ENCODE peak calls at places on chromosomes 6 and 20, in eight cellular contexts. One of them, this sample, is unnamed.

GRCh38 chr6:113732384-113732966 is 124.7 kb upstream of the MARCKS start:
- DNase-seq in body of pancreas: peak
- DNase-seq in NB4: no peak
- DNase-seq in heart left ventricle: peak
- DNase-seq in sigmoid colon: peak
- DNase-seq in HCT116: no peak
- DNase-seq in transverse colon: no peak
- DNase-seq in uterus: peak
- DNase-seq in this sample: no peak

GRCh38 chr20:43605715-43606114 is 15.0 kb downstream of the IFT52 start:
- DNase-seq in HCT116: no peak
- DNase-seq in NB4: no peak
- DNase-seq in body of pancreas: no peak
- DNase-seq in heart left ventricle: no peak
- DNase-seq in transverse colon: no peak
- DNase-seq in uterus: no peak
- DNase-seq in sigmoid colon: no peak
- DNase-seq in this sample: no peak

GRCh38 chr6:111720931-111721496 is 115.3 kb upstream of the TRAF3IP2 start:
- DNase-seq in body of pancreas: no peak
- DNase-seq in transverse colon: no peak
- DNase-seq in heart left ventricle: no peak
- DNase-seq in NB4: no peak
- DNase-seq in HCT116: no peak
- DNase-seq in sigmoid colon: no peak
- DNase-seq in uterus: no peak
- DNase-seq in this sample: no peak

GRCh38 chr6:156832166-156832743 is 55.1 kb downstream of the ARID1B start:
- DNase-seq in sigmoid colon: no peak
- DNase-seq in uterus: peak
- DNase-seq in transverse colon: no peak
- DNase-seq in HCT116: peak
- DNase-seq in body of pancreas: peak
- DNase-seq in NB4: peak
- DNase-seq in heart left ventricle: peak
- DNase-seq in this sample: peak

GRCh38 chr6:129359811-129360787 is 349.9 kb downstream of the ARHGAP18 start:
- DNase-seq in uterus: no peak
- DNase-seq in body of pancreas: no peak
- DNase-seq in HCT116: no peak
- DNase-seq in heart left ventricle: no peak
- DNase-seq in NB4: no peak
- DNase-seq in sigmoid colon: no peak
- DNase-seq in transverse colon: no peak
- DNase-seq in this sample: no peak

GRCh38 chr6:150914372-150914771 is 48.9 kb downstream of the MTHFD1L start:
- DNase-seq in HCT116: no peak
- DNase-seq in body of pancreas: no peak
- DNase-seq in uterus: no peak
- DNase-seq in NB4: no peak
- DNase-seq in transverse colon: no peak
- DNase-seq in heart left ventricle: no peak
- DNase-seq in sigmoid colon: no peak
- DNase-seq in this sample: no peak

GRCh38 chr6:18530201-18530600 is 143.1 kb downstream of the RNF144B start:
- DNase-seq in sigmoid colon: no peak
- DNase-seq in NB4: no peak
- DNase-seq in body of pancreas: no peak
- DNase-seq in uterus: no peak
- DNase-seq in transverse colon: no peak
- DNase-seq in heart left ventricle: no peak
- DNase-seq in HCT116: no peak
- DNase-seq in this sample: no peak

GRCh38 chr6:149978610-149979009 is 14.9 kb downstream of the ULBP1 start:
- DNase-seq in heart left ventricle: no peak
- DNase-seq in transverse colon: no peak
- DNase-seq in NB4: no peak
- DNase-seq in HCT116: no peak
- DNase-seq in uterus: no peak
- DNase-seq in sigmoid colon: no peak
- DNase-seq in body of pancreas: no peak
- DNase-seq in this sample: no peak

GRCh38 chr6:115570326-115570725 is 490.4 kb downstream of the FRK start:
- DNase-seq in transverse colon: no peak
- DNase-seq in body of pancreas: no peak
- DNase-seq in uterus: no peak
- DNase-seq in NB4: no peak
- DNase-seq in heart left ventricle: no peak
- DNase-seq in HCT116: no peak
- DNase-seq in sigmoid colon: no peak
- DNase-seq in this sample: no peak

GRCh38 chr20:23287366-23288190 is 63.0 kb upstream of the NXT1 start:
- DNase-seq in body of pancreas: no peak
- DNase-seq in transverse colon: no peak
- DNase-seq in HCT116: no peak
- DNase-seq in NB4: no peak
- DNase-seq in sigmoid colon: peak
- DNase-seq in heart left ventricle: no peak
- DNase-seq in uterus: no peak
- DNase-seq in this sample: no peak

GRCh38 chr20:856361-856775 is 22.9 kb downstream of the FAM110A start:
- DNase-seq in transverse colon: no peak
- DNase-seq in uterus: no peak
- DNase-seq in NB4: no peak
- DNase-seq in body of pancreas: peak
- DNase-seq in HCT116: peak
- DNase-seq in sigmoid colon: no peak
- DNase-seq in heart left ventricle: no peak
- DNase-seq in this sample: no peak

GRCh38 chr6:82955841-82956240 is 109.8 kb downstream of the UBE3D start:
- DNase-seq in NB4: no peak
- DNase-seq in HCT116: no peak
- DNase-seq in uterus: no peak
- DNase-seq in sigmoid colon: no peak
- DNase-seq in body of pancreas: no peak
- DNase-seq in heart left ventricle: no peak
- DNase-seq in transverse colon: no peak
- DNase-seq in this sample: no peak

GRCh38 chr20:24768226-24768625 is 180.8 kb upstream of the CST7 start:
- DNase-seq in uterus: no peak
- DNase-seq in HCT116: no peak
- DNase-seq in heart left ventricle: no peak
- DNase-seq in sigmoid colon: no peak
- DNase-seq in transverse colon: no peak
- DNase-seq in NB4: no peak
- DNase-seq in body of pancreas: peak
- DNase-seq in this sample: no peak

GRCh38 chr6:104600659-104600971 is 259.1 kb downstream of the HACE1 start:
- DNase-seq in NB4: no peak
- DNase-seq in heart left ventricle: no peak
- DNase-seq in sigmoid colon: no peak
- DNase-seq in transverse colon: no peak
- DNase-seq in uterus: no peak
- DNase-seq in HCT116: no peak
- DNase-seq in body of pancreas: no peak
- DNase-seq in this sample: no peak

GRCh38 chr6:25962368-25963127 is at the start of gene TRIM38:
- DNase-seq in NB4: peak
- DNase-seq in uterus: peak
- DNase-seq in body of pancreas: peak
- DNase-seq in heart left ventricle: peak
- DNase-seq in transverse colon: peak
- DNase-seq in HCT116: peak
- DNase-seq in sigmoid colon: peak
- DNase-seq in this sample: peak

GRCh38 chr6:131982740-131983259 is 31.6 kb upstream of the CCN2 start:
- DNase-seq in uterus: no peak
- DNase-seq in NB4: no peak
- DNase-seq in heart left ventricle: no peak
- DNase-seq in body of pancreas: no peak
- DNase-seq in HCT116: no peak
- DNase-seq in transverse colon: no peak
- DNase-seq in sigmoid colon: no peak
- DNase-seq in this sample: no peak

GRCh38 chr6:160000280-160000704 is 31.4 kb downstream of the IGF2R start:
- DNase-seq in HCT116: no peak
- DNase-seq in NB4: no peak
- DNase-seq in body of pancreas: no peak
- DNase-seq in sigmoid colon: no peak
- DNase-seq in transverse colon: no peak
- DNase-seq in uterus: no peak
- DNase-seq in heart left ventricle: no peak
- DNase-seq in this sample: peak

GRCh38 chr20:62142252-62143117 is 709 bp downstream of the PSMA7 start:
- DNase-seq in heart left ventricle: no peak
- DNase-seq in NB4: peak
- DNase-seq in uterus: no peak
- DNase-seq in transverse colon: peak
- DNase-seq in sigmoid colon: no peak
- DNase-seq in body of pancreas: no peak
- DNase-seq in HCT116: no peak
- DNase-seq in this sample: peak

GRCh38 chr6:28807682-28808280 is 116.0 kb downstream of the TRIM27 start:
- DNase-seq in body of pancreas: no peak
- DNase-seq in sigmoid colon: no peak
- DNase-seq in NB4: peak
- DNase-seq in heart left ventricle: no peak
- DNase-seq in uterus: no peak
- DNase-seq in HCT116: peak
- DNase-seq in transverse colon: no peak
- DNase-seq in this sample: peak

GRCh38 chr20:3470627-3471396 is at the start of gene ATRN:
- DNase-seq in heart left ventricle: peak
- DNase-seq in uterus: peak
- DNase-seq in transverse colon: peak
- DNase-seq in NB4: peak
- DNase-seq in sigmoid colon: peak
- DNase-seq in body of pancreas: peak
- DNase-seq in HCT116: peak
- DNase-seq in this sample: peak
- TF ChIP-seq POLR2A in heart left ventricle: peak
- TF ChIP-seq POLR2A in uterus: peak
- TF ChIP-seq POLR2A in transverse colon: peak
- TF ChIP-seq POLR2A in NB4: peak
- TF ChIP-seq POLR2A in sigmoid colon: peak
- TF ChIP-seq POLR2A in body of pancreas: peak
- TF ChIP-seq POLR2A in HCT116: peak
- TF ChIP-seq POLR2A in this sample: peak

GRCh38 chr20:46689754-46690085 is 476 bp upstream of the TP53RK start:
- DNase-seq in heart left ventricle: no peak
- DNase-seq in uterus: no peak
- DNase-seq in body of pancreas: no peak
- DNase-seq in sigmoid colon: no peak
- DNase-seq in NB4: no peak
- DNase-seq in HCT116: no peak
- DNase-seq in transverse colon: no peak
- DNase-seq in this sample: no peak

GRCh38 chr20:46688151-46689081 is 828 bp downstream of the TP53RK start:
- DNase-seq in transverse colon: no peak
- DNase-seq in NB4: peak
- DNase-seq in heart left ventricle: no peak
- DNase-seq in HCT116: no peak
- DNase-seq in sigmoid colon: peak
- DNase-seq in body of pancreas: no peak
- DNase-seq in uterus: no peak
- DNase-seq in this sample: peak

GRCh38 chr20:46683939-46684750 is 5.1 kb downstream of the TP53RK start:
- DNase-seq in sigmoid colon: peak
- DNase-seq in heart left ventricle: peak
- DNase-seq in transverse colon: no peak
- DNase-seq in body of pancreas: peak
- DNase-seq in NB4: no peak
- DNase-seq in HCT116: no peak
- DNase-seq in uterus: peak
- DNase-seq in this sample: no peak

GRCh38 chr20:46690219-46691111 is 1.2 kb upstream of the TP53RK start:
- DNase-seq in body of pancreas: no peak
- DNase-seq in HCT116: no peak
- DNase-seq in uterus: no peak
- DNase-seq in heart left ventricle: no peak
- DNase-seq in NB4: peak
- DNase-seq in transverse colon: no peak
- DNase-seq in sigmoid colon: peak
- DNase-seq in this sample: peak

GRCh38 chr20:46689082-46689753 is at the start of gene TP53RK:
- DNase-seq in NB4: peak
- DNase-seq in body of pancreas: peak
- DNase-seq in HCT116: peak
- DNase-seq in sigmoid colon: peak
- DNase-seq in uterus: peak
- DNase-seq in heart left ventricle: peak
- DNase-seq in transverse colon: peak
- DNase-seq in this sample: peak
- TF ChIP-seq POLR2A in NB4: peak
- TF ChIP-seq POLR2A in body of pancreas: peak
- TF ChIP-seq POLR2A in HCT116: no peak
- TF ChIP-seq POLR2A in sigmoid colon: peak
- TF ChIP-seq POLR2A in uterus: peak
- TF ChIP-seq POLR2A in heart left ventricle: no peak
- TF ChIP-seq POLR2A in transverse colon: peak
- TF ChIP-seq POLR2A in this sample: peak

DNA sequence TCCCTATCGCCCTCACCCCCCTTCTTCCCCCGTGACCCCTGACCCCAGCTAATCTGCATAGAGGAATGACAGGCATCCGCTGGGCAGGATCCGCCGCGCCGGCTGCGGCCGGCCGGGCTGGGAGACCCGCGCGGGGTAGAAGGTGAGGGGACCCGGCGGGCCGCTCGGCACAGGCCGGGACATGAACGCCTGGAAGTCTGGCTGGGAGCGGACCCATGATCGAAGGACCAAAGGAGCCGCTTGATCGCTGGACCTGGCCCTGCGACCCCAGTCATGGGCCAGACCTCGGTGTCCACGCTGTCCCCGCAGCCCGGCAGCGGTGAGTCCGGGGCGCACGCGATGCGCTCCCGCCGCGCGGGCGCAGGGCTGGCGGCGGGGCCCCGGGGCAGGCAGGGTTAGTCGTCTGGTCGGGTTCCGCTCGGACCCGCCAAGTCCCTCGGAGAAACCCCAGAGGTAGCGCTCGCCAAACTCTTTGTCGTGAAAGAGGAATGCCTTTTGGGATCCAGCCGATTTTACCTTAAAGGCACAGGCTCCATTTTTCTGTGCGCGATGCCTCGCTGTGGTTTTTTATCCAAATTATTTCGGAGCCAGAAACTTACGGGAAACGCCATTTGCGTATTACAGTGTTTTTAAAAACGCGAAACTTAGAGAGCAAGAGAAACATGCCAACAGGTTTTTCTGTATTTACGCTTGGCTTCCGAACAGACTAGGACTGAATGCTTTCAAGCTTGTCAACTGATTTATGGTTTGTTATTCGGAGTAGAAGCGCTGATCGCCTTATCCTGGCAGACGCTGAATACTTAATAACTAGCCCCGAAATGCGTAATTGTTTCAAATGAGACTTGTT is at the start of gene PHACTR2:
- DNase-seq in transverse colon: peak
- DNase-seq in HCT116: peak
- DNase-seq in uterus: peak
- DNase-seq in NB4: peak
- DNase-seq in sigmoid colon: peak
- DNase-seq in body of pancreas: peak
- DNase-seq in heart left ventricle: peak
- DNase-seq in this sample: peak
- TF ChIP-seq POLR2A in transverse colon: peak
- TF ChIP-seq POLR2A in HCT116: peak
- TF ChIP-seq POLR2A in uterus: peak
- TF ChIP-seq POLR2A in NB4: peak
- TF ChIP-seq POLR2A in sigmoid colon: no peak
- TF ChIP-seq POLR2A in body of pancreas: peak
- TF ChIP-seq POLR2A in heart left ventricle: no peak
- TF ChIP-seq POLR2A in this sample: peak

GRCh38 chr20:56391596-56392281 is at the start of gene AURKA:
- DNase-seq in HCT116: no peak
- DNase-seq in uterus: no peak
- DNase-seq in body of pancreas: no peak
- DNase-seq in heart left ventricle: no peak
- DNase-seq in NB4: no peak
- DNase-seq in transverse colon: no peak
- DNase-seq in sigmoid colon: no peak
- DNase-seq in this sample: peak
- TF ChIP-seq POLR2A in HCT116: no peak
- TF ChIP-seq POLR2A in uterus: no peak
- TF ChIP-seq POLR2A in body of pancreas: no peak
- TF ChIP-seq POLR2A in heart left ventricle: no peak
- TF ChIP-seq POLR2A in NB4: peak
- TF ChIP-seq POLR2A in transverse colon: peak
- TF ChIP-seq POLR2A in sigmoid colon: no peak
- TF ChIP-seq POLR2A in this sample: no peak

This sample was measured in erythroblast.